ENCODE peak calls at places on chromosomes 12 and 14, in six cellular contexts. One of them, this sample, is unnamed.

GRCh38 chr12:2453076-2453806 is 341.5 kb upstream of the FKBP4 start:
- DNase-seq in HCT116: no peak
- DNase-seq in posterior vena cava: no peak
- DNase-seq in cardiac fibroblast: peak
- DNase-seq in stimulated activated CD4-positive, alpha-beta T cell treated with anti-CD3 and anti-CD28 coated beads, Interleukin-1b, Interleukin-23, amount 100 ng/mL, for 24 hours: no peak
- DNase-seq in GM03348: peak
- DNase-seq in this sample: no peak

GRCh38 chr12:18828987-18829386 is 91.1 kb downstream of the CAPZA3 start:
- DNase-seq in HCT116: no peak
- DNase-seq in posterior vena cava: no peak
- DNase-seq in cardiac fibroblast: no peak
- DNase-seq in stimulated activated CD4-positive, alpha-beta T cell treated with anti-CD3 and anti-CD28 coated beads, Interleukin-1b, Interleukin-23, amount 100 ng/mL, for 24 hours: no peak
- DNase-seq in GM03348: no peak
- DNase-seq in this sample: no peak

GRCh38 chr14:94345344-94346072 is 22.4 kb upstream of the SERPINA6 start:
- DNase-seq in HCT116: peak
- DNase-seq in posterior vena cava: no peak
- DNase-seq in cardiac fibroblast: peak
- DNase-seq in stimulated activated CD4-positive, alpha-beta T cell treated with anti-CD3 and anti-CD28 coated beads, Interleukin-1b, Interleukin-23, amount 100 ng/mL, for 24 hours: no peak
- DNase-seq in GM03348: peak
- DNase-seq in this sample: no peak

GRCh38 chr14:67335781-67336180 is 23.8 kb downstream of the ATP6V1D start:
- DNase-seq in HCT116: peak
- DNase-seq in posterior vena cava: no peak
- DNase-seq in cardiac fibroblast: peak
- DNase-seq in stimulated activated CD4-positive, alpha-beta T cell treated with anti-CD3 and anti-CD28 coated beads, Interleukin-1b, Interleukin-23, amount 100 ng/mL, for 24 hours: no peak
- DNase-seq in GM03348: no peak
- DNase-seq in this sample: no peak

GRCh38 chr12:104579716-104580495 is 123.2 kb downstream of the CHST11 start:
- DNase-seq in HCT116: no peak
- DNase-seq in posterior vena cava: no peak
- DNase-seq in cardiac fibroblast: no peak
- DNase-seq in stimulated activated CD4-positive, alpha-beta T cell treated with anti-CD3 and anti-CD28 coated beads, Interleukin-1b, Interleukin-23, amount 100 ng/mL, for 24 hours: no peak
- DNase-seq in GM03348: no peak
- DNase-seq in this sample: no peak

GRCh38 chr14:55347040-55347439 is 64.6 kb downstream of the ATG14 start:
- DNase-seq in HCT116: no peak
- DNase-seq in posterior vena cava: no peak
- DNase-seq in cardiac fibroblast: no peak
- DNase-seq in stimulated activated CD4-positive, alpha-beta T cell treated with anti-CD3 and anti-CD28 coated beads, Interleukin-1b, Interleukin-23, amount 100 ng/mL, for 24 hours: no peak
- DNase-seq in GM03348: no peak
- DNase-seq in this sample: no peak

GRCh38 chr12:2691001-2691339 is 103.8 kb upstream of the FKBP4 start:
- DNase-seq in HCT116: no peak
- DNase-seq in posterior vena cava: no peak
- DNase-seq in cardiac fibroblast: no peak
- DNase-seq in stimulated activated CD4-positive, alpha-beta T cell treated with anti-CD3 and anti-CD28 coated beads, Interleukin-1b, Interleukin-23, amount 100 ng/mL, for 24 hours: peak
- DNase-seq in GM03348: no peak
- DNase-seq in this sample: no peak

GRCh38 chr12:103503546-103504480 is 8.0 kb upstream of the C12orf42 start:
- DNase-seq in HCT116: peak
- DNase-seq in posterior vena cava: no peak
- DNase-seq in cardiac fibroblast: no peak
- DNase-seq in stimulated activated CD4-positive, alpha-beta T cell treated with anti-CD3 and anti-CD28 coated beads, Interleukin-1b, Interleukin-23, amount 100 ng/mL, for 24 hours: peak
- DNase-seq in GM03348: no peak
- DNase-seq in this sample: no peak

This sample was measured in mesothelial cell of epicardium.